ENCODE peak calls at places on chromosomes 16 and 17, in ten cellular contexts. A, C, M, F, O, V, J, W, B and K are unnamed samples.
A peak's percentile ranks its signal among the peaks of the same experiment; 100 is the strongest.

GRCh38 chr17:80109713-80110446 is 8.5 kb downstream of the GAA start:
- DNase-seq in A (peak; percentile 92), C (no peak), M (no peak), F (no peak), O (peak; percentile 92), V (no peak), J (no peak), W (no peak), B (no peak), K (no peak)

GRCh38 chr17:74749262-74750038 is 1.0 kb downstream of the NHERF1 start:
- DNase-seq in A (no peak), C (peak; percentile 64), M (no peak), F (no peak), O (no peak), V (no peak), J (no peak), W (no peak), B (no peak), K (no peak)

GRCh38 chr16:30697264-30698138 is 1.5 kb upstream of the SRCAP start:
- DNase-seq in A (peak; percentile 99), C (no peak), M (peak; percentile 99), F (no peak), O (peak; percentile 97), V (no peak), J (peak; percentile 85), W (no peak), B (no peak), K (no peak)

GRCh38 chr16:30637952-30638351 is 12.8 kb upstream of the PRR14 start:
- DNase-seq in A (peak; percentile 31), C (no peak), M (no peak), F (peak; percentile 49), O (peak; percentile 28), V (peak; percentile 29), J (no peak), W (no peak), B (no peak), K (peak; percentile 76)

GRCh38 chr17:48494335-48494734 is 36.5 kb downstream of the HOXB1 start:
- DNase-seq in A (no peak), C (no peak), M (no peak), F (peak; percentile 49), O (no peak), V (no peak), J (no peak), W (no peak), B (no peak), K (no peak)

GRCh38 chr16:23276821-23277220 is 25.3 kb upstream of the SCNN1B start:
- DNase-seq in A (no peak), C (no peak), M (no peak), F (no peak), O (no peak), V (no peak), J (no peak), W (no peak), B (no peak), K (no peak)

GRCh38 chr16:4852221-4852872 is 5.1 kb downstream of the UBN1 start:
- DNase-seq in A (no peak), C (no peak), M (no peak), F (peak; percentile 47), O (peak; percentile 68), V (no peak), J (peak; percentile 60), W (peak; percentile 40), B (no peak), K (peak; percentile 64)

GRCh38 chr17:34487616-34488015 is 91.8 kb upstream of the TMEM132E start:
- DNase-seq in A (no peak), C (no peak), M (no peak), F (no peak), O (no peak), V (no peak), J (no peak), W (no peak), B (no peak), K (peak; percentile 3)

GRCh38 chr16:10564591-10564990 is 15.8 kb downstream of the EMP2 start:
- DNase-seq in A (no peak), C (no peak), M (no peak), F (no peak), O (no peak), V (no peak), J (no peak), W (no peak), B (no peak), K (no peak)